ENCODE peak calls at places on chromosomes 5 and 9, in five cellular contexts. One of them, this sample, is unnamed.

GRCh38 chr5:109455598-109456096 is 45.9 kb upstream of the PJA2 start:
- DNase-seq in upper lobe of left lung: no peak
- DNase-seq in tibial artery: peak; percentile 63
- DNase-seq in left ventricle myocardium inferior: no peak
- DNase-seq in spleen: no peak
- DNase-seq in this sample: peak; percentile 1

GRCh38 chr5:106962464-106963230 is 708.1 kb downstream of the EFNA5 start:
- DNase-seq in upper lobe of left lung: no peak
- DNase-seq in tibial artery: no peak
- DNase-seq in left ventricle myocardium inferior: no peak
- DNase-seq in spleen: no peak
- DNase-seq in this sample: no peak

GRCh38 chr5:602466-603035 is 9.6 kb upstream of the CEP72 start:
- DNase-seq in upper lobe of left lung: no peak
- DNase-seq in tibial artery: no peak
- DNase-seq in left ventricle myocardium inferior: no peak
- DNase-seq in spleen: no peak
- DNase-seq in this sample: no peak

GRCh38 chr9:105065119-105066088 is 137.4 kb upstream of the ABCA1 start:
- DNase-seq in upper lobe of left lung: no peak
- DNase-seq in tibial artery: no peak
- DNase-seq in left ventricle myocardium inferior: no peak
- DNase-seq in spleen: no peak
- DNase-seq in this sample: no peak

GRCh38 chr5:90547072-90547536 is 11.5 kb upstream of the ADGRV1 start:
- DNase-seq in upper lobe of left lung: no peak
- DNase-seq in tibial artery: no peak
- DNase-seq in left ventricle myocardium inferior: no peak
- DNase-seq in spleen: no peak
- DNase-seq in this sample: no peak

GRCh38 chr9:93319301-93319991 is 132.0 kb upstream of the FAM120A start:
- DNase-seq in upper lobe of left lung: no peak
- DNase-seq in tibial artery: no peak
- DNase-seq in left ventricle myocardium inferior: no peak
- DNase-seq in spleen: no peak
- DNase-seq in this sample: no peak

GRCh38 chr5:150058480-150059126 is 27.8 kb downstream of the CSF1R start:
- DNase-seq in upper lobe of left lung: no peak
- DNase-seq in tibial artery: peak; percentile 60
- DNase-seq in left ventricle myocardium inferior: no peak
- DNase-seq in spleen: no peak
- DNase-seq in this sample: no peak

GRCh38 chr9:81855538-81855937 is 72.7 kb upstream of the SPATA31D4 start:
- DNase-seq in upper lobe of left lung: no peak
- DNase-seq in tibial artery: no peak
- DNase-seq in left ventricle myocardium inferior: no peak
- DNase-seq in spleen: no peak
- DNase-seq in this sample: no peak

GRCh38 chr9:92295827-92296258 is 2.3 kb upstream of the IARS1 start:
- DNase-seq in upper lobe of left lung: no peak
- DNase-seq in tibial artery: no peak
- DNase-seq in left ventricle myocardium inferior: no peak
- DNase-seq in spleen: no peak
- DNase-seq in this sample: no peak

GRCh38 chr9:114030364-114030763 is 47.7 kb downstream of the AMBP start:
- DNase-seq in upper lobe of left lung: no peak
- DNase-seq in tibial artery: peak; percentile 16
- DNase-seq in left ventricle myocardium inferior: no peak
- DNase-seq in spleen: peak; percentile 56
- DNase-seq in this sample: no peak

GRCh38 chr9:85658716-85659115 is 83.0 kb downstream of the AGTPBP1 start:
- DNase-seq in upper lobe of left lung: no peak
- DNase-seq in tibial artery: no peak
- DNase-seq in left ventricle myocardium inferior: no peak
- DNase-seq in spleen: no peak
- DNase-seq in this sample: no peak

GRCh38 chr5:92552206-92553160 is 1028.5 kb downstream of the NR2F1-AS1 start:
- DNase-seq in upper lobe of left lung: no peak
- DNase-seq in tibial artery: no peak
- DNase-seq in left ventricle myocardium inferior: no peak
- DNase-seq in spleen: no peak
- DNase-seq in this sample: no peak

GRCh38 chr9:75918154-75918553 is 27.7 kb downstream of the PCSK5 start:
- DNase-seq in upper lobe of left lung: no peak
- DNase-seq in tibial artery: no peak
- DNase-seq in left ventricle myocardium inferior: no peak
- DNase-seq in spleen: no peak
- DNase-seq in this sample: no peak

GRCh38 chr9:133075925-133076324 is 14.1 kb downstream of the CEL start:
- DNase-seq in upper lobe of left lung: no peak
- DNase-seq in tibial artery: no peak
- DNase-seq in left ventricle myocardium inferior: no peak
- DNase-seq in spleen: no peak
- DNase-seq in this sample: no peak

GRCh38 chr5:58902765-58903164 is 319.9 kb downstream of the RAB3C start:
- DNase-seq in upper lobe of left lung: no peak
- DNase-seq in tibial artery: no peak
- DNase-seq in left ventricle myocardium inferior: no peak
- DNase-seq in spleen: no peak
- DNase-seq in this sample: no peak

GRCh38 chr5:78345485-78345884 is 14.9 kb upstream of the SCAMP1 start:
- DNase-seq in upper lobe of left lung: no peak
- DNase-seq in tibial artery: no peak
- DNase-seq in left ventricle myocardium inferior: no peak
- DNase-seq in spleen: no peak
- DNase-seq in this sample: no peak

GRCh38 chr5:136104311-136104975 is 28.2 kb upstream of the SMAD5 start:
- DNase-seq in upper lobe of left lung: no peak
- DNase-seq in tibial artery: no peak
- DNase-seq in left ventricle myocardium inferior: no peak
- DNase-seq in spleen: no peak
- DNase-seq in this sample: no peak

GRCh38 chr5:143356855-143357254 is 46.6 kb downstream of the NR3C1 start:
- DNase-seq in upper lobe of left lung: no peak
- DNase-seq in tibial artery: no peak
- DNase-seq in left ventricle myocardium inferior: no peak
- DNase-seq in spleen: no peak
- DNase-seq in this sample: no peak

GRCh38 chr9:26551971-26552370 is 340.6 kb downstream of the CAAP1 start:
- DNase-seq in upper lobe of left lung: no peak
- DNase-seq in tibial artery: no peak
- DNase-seq in left ventricle myocardium inferior: no peak
- DNase-seq in spleen: no peak
- DNase-seq in this sample: no peak

GRCh38 chr9:137515338-137515724 is 34.9 kb downstream of the PNPLA7 start:
- DNase-seq in upper lobe of left lung: no peak
- DNase-seq in tibial artery: no peak
- DNase-seq in left ventricle myocardium inferior: no peak
- DNase-seq in spleen: peak; percentile 52
- DNase-seq in this sample: no peak

GRCh38 chr9:2158111-2158610 is 143.0 kb downstream of the SMARCA2 start:
- DNase-seq in upper lobe of left lung: no peak
- DNase-seq in tibial artery: peak; percentile 64
- DNase-seq in left ventricle myocardium inferior: peak; percentile 38
- DNase-seq in spleen: peak; percentile 81
- DNase-seq in this sample: no peak
- TF ChIP-seq CTCF in upper lobe of left lung: no peak
- TF ChIP-seq CTCF in tibial artery: peak; percentile 8
- TF ChIP-seq CTCF in left ventricle myocardium inferior: peak; percentile 26
- TF ChIP-seq CTCF in spleen: no peak
- TF ChIP-seq CTCF in this sample: no peak

GRCh38 chr5:140240987-140241706 is 61.8 kb downstream of the PFDN1 start:
- DNase-seq in upper lobe of left lung: no peak
- DNase-seq in tibial artery: peak; percentile 89
- DNase-seq in left ventricle myocardium inferior: peak; percentile 92
- DNase-seq in spleen: no peak
- DNase-seq in this sample: no peak
- H3K4me1 ChIP-seq in upper lobe of left lung: peaks cover 33% of the 10 kb centered on the region
- H3K4me1 ChIP-seq in tibial artery: no peaks in the 10 kb centered on the region
- H3K4me1 ChIP-seq in left ventricle myocardium inferior: peaks cover 85% of the 10 kb centered on the region
- H3K4me1 ChIP-seq in spleen: peaks cover 10% of the 10 kb centered on the region
- H3K4me1 ChIP-seq in this sample: peaks cover 32% of the 10 kb centered on the region

GRCh38 chr5:68249520-68249919 is 34.0 kb downstream of the PIK3R1 start:
- DNase-seq in upper lobe of left lung: no peak
- DNase-seq in tibial artery: no peak
- DNase-seq in left ventricle myocardium inferior: no peak
- DNase-seq in spleen: no peak
- DNase-seq in this sample: no peak

GRCh38 chr5:68245325-68245724 is 29.8 kb downstream of the PIK3R1 start:
- DNase-seq in upper lobe of left lung: no peak
- DNase-seq in tibial artery: no peak
- DNase-seq in left ventricle myocardium inferior: no peak
- DNase-seq in spleen: no peak
- DNase-seq in this sample: no peak

GRCh38 chr5:68248896-68249295 is 33.3 kb downstream of the PIK3R1 start:
- DNase-seq in upper lobe of left lung: no peak
- DNase-seq in tibial artery: no peak
- DNase-seq in left ventricle myocardium inferior: no peak
- DNase-seq in spleen: no peak
- DNase-seq in this sample: no peak

GRCh38 chr5:68247627-68248026 is 32.1 kb downstream of the PIK3R1 start:
- DNase-seq in upper lobe of left lung: no peak
- DNase-seq in tibial artery: no peak
- DNase-seq in left ventricle myocardium inferior: no peak
- DNase-seq in spleen: no peak
- DNase-seq in this sample: no peak

DNA sequence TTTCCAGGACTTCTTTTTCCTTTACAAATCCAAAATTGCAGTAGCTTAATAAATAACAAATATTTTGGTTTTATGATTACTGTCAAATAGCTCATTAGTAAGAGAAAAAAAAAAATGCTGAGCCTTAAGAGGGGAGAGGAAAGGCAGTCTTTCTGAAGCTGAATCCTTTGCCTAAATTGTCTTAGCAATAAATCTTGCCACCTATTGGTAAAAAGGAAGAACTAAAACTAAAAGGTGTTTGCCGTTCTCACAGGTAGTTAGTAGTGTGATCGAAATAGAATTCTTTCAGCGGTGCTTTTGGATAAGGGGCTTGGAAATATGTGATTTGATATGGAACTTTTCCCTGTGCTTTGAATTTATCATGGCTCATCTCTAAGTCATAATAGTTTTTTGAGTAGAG is 31.2 kb downstream of the PIK3R1 start:
- DNase-seq in upper lobe of left lung: no peak
- DNase-seq in tibial artery: no peak
- DNase-seq in left ventricle myocardium inferior: no peak
- DNase-seq in spleen: no peak
- DNase-seq in this sample: no peak
- TF ChIP-seq CTCF in upper lobe of left lung: no peak
- TF ChIP-seq CTCF in tibial artery: no peak
- TF ChIP-seq CTCF in left ventricle myocardium inferior: no peak
- TF ChIP-seq CTCF in spleen: no peak
- TF ChIP-seq CTCF in this sample: peak; percentile 34

GRCh38 chr5:54947187-54947586 is 38.2 kb downstream of the ESM1 start:
- DNase-seq in upper lobe of left lung: no peak
- DNase-seq in tibial artery: no peak
- DNase-seq in left ventricle myocardium inferior: no peak
- DNase-seq in spleen: no peak
- DNase-seq in this sample: no peak

GRCh38 chr5:54946306-54946705 is 39.1 kb downstream of the ESM1 start:
- DNase-seq in upper lobe of left lung: no peak
- DNase-seq in tibial artery: no peak
- DNase-seq in left ventricle myocardium inferior: no peak
- DNase-seq in spleen: no peak
- DNase-seq in this sample: no peak

GRCh38 chr5:54942064-54942778 is 43.2 kb downstream of the ESM1 start:
- DNase-seq in upper lobe of left lung: no peak
- DNase-seq in tibial artery: no peak
- DNase-seq in left ventricle myocardium inferior: no peak
- DNase-seq in spleen: no peak
- DNase-seq in this sample: no peak

GRCh38 chr5:54944364-54944763 is 41.0 kb downstream of the ESM1 start:
- DNase-seq in upper lobe of left lung: no peak
- DNase-seq in tibial artery: peak; percentile 22
- DNase-seq in left ventricle myocardium inferior: no peak
- DNase-seq in spleen: no peak
- DNase-seq in this sample: no peak
- H3K4me1 ChIP-seq in upper lobe of left lung: no peaks in the 10 kb centered on the region
- H3K4me1 ChIP-seq in tibial artery: no peaks in the 10 kb centered on the region
- H3K4me1 ChIP-seq in left ventricle myocardium inferior: no peaks in the 10 kb centered on the region
- H3K4me1 ChIP-seq in spleen: no peaks in the 10 kb centered on the region
- H3K4me1 ChIP-seq in this sample: no peaks in the 10 kb centered on the region

GRCh38 chr5:35244171-35244570 is 13.9 kb upstream of the PRLR start:
- DNase-seq in upper lobe of left lung: no peak
- DNase-seq in tibial artery: no peak
- DNase-seq in left ventricle myocardium inferior: no peak
- DNase-seq in spleen: no peak
- DNase-seq in this sample: no peak

GRCh38 chr5:35247645-35248034 is 17.4 kb upstream of the PRLR start:
- DNase-seq in upper lobe of left lung: no peak
- DNase-seq in tibial artery: no peak
- DNase-seq in left ventricle myocardium inferior: no peak
- DNase-seq in spleen: no peak
- DNase-seq in this sample: no peak

GRCh38 chr5:35248843-35249780 is 18.8 kb upstream of the PRLR start:
- DNase-seq in upper lobe of left lung: no peak
- DNase-seq in tibial artery: no peak
- DNase-seq in left ventricle myocardium inferior: no peak
- DNase-seq in spleen: no peak
- DNase-seq in this sample: no peak

GRCh38 chr5:35246928-35247644 is 16.8 kb upstream of the PRLR start:
- DNase-seq in upper lobe of left lung: peak; percentile 2
- DNase-seq in tibial artery: no peak
- DNase-seq in left ventricle myocardium inferior: peak; percentile 38
- DNase-seq in spleen: no peak
- DNase-seq in this sample: no peak

GRCh38 chr5:35246411-35246810 is 16.1 kb upstream of the PRLR start:
- DNase-seq in upper lobe of left lung: no peak
- DNase-seq in tibial artery: no peak
- DNase-seq in left ventricle myocardium inferior: no peak
- DNase-seq in spleen: no peak
- DNase-seq in this sample: no peak
- TF ChIP-seq CTCF in upper lobe of left lung: no peak
- TF ChIP-seq CTCF in tibial artery: no peak
- TF ChIP-seq CTCF in left ventricle myocardium inferior: no peak
- TF ChIP-seq CTCF in spleen: no peak
- TF ChIP-seq CTCF in this sample: peak; percentile 35

GRCh38 chr9:100030548-100030947 is 68.3 kb downstream of the ERP44 start:
- DNase-seq in upper lobe of left lung: no peak
- DNase-seq in tibial artery: no peak
- DNase-seq in left ventricle myocardium inferior: no peak
- DNase-seq in spleen: no peak
- DNase-seq in this sample: no peak
- H3K4me1 ChIP-seq in upper lobe of left lung: no peaks in the 10 kb centered on the region
- H3K4me1 ChIP-seq in tibial artery: no peaks in the 10 kb centered on the region
- H3K4me1 ChIP-seq in left ventricle myocardium inferior: peaks cover 15% of the 10 kb centered on the region
- H3K4me1 ChIP-seq in spleen: no peaks in the 10 kb centered on the region
- H3K4me1 ChIP-seq in this sample: no peaks in the 10 kb centered on the region

This sample was measured in esophagus squamous epithelium.